ENCODE peak calls at places on chromosomes 16 and 17, in five cellular contexts. Q is cardiac muscle cell; F is effector memory CD4-positive, alpha-beta T cell; D is A549; X is aorta. Y is an unnamed sample.

GRCh38 chr17:39939588-39940419 is 12.3 kb downstream of the LRRC3C start:
- DNase-seq in Q (peak), F (peak), D (peak), X (no peak), Y (no peak)

GRCh38 chr17:82596316-82596715 is 51.9 kb downstream of the WDR45B start:
- DNase-seq in Q (no peak), F (no peak), D (no peak), X (no peak), Y (no peak)

GRCh38 chr17:82647593-82648164 is 565 bp downstream of the WDR45B start:
- DNase-seq in Q (peak), F (peak), D (no peak), X (peak), Y (no peak)

GRCh38 chr17:62627219-62627903 is at the start of gene MRC2:
- DNase-seq in Q (peak), F (no peak), D (peak), X (peak), Y (no peak)

GRCh38 chr17:64984776-64985521 is 65.7 kb upstream of the LRRC37A3 start:
- DNase-seq in Q (peak), F (peak), D (peak), X (no peak), Y (no peak)

GRCh38 chr17:27456681-27457404 is 595 bp downstream of the KSR1 start:
- DNase-seq in Q (no peak), F (no peak), D (no peak), X (peak), Y (peak)

GRCh38 chr17:7912927-7913524 is 3.1 kb downstream of the RNF227 start:
- DNase-seq in Q (peak), F (no peak), D (peak), X (no peak), Y (no peak)

GRCh38 chr16:70770968-70771552 is 29.9 kb downstream of the VAC14 start:
- DNase-seq in Q (peak), F (no peak), D (peak), X (peak), Y (peak)

GRCh38 chr17:69577098-69577497 is 162.6 kb downstream of the MAP2K6 start:
- DNase-seq in Q (no peak), F (no peak), D (no peak), X (no peak), Y (no peak)

GRCh38 chr16:88602091-88602490 is 31.9 kb downstream of the ZC3H18 start:
- DNase-seq in Q (no peak), F (no peak), D (no peak), X (no peak), Y (no peak)

GRCh38 chr17:76000016-76000754 is 470 bp upstream of the CDK3 start:
- DNase-seq in Q (peak), F (no peak), D (peak), X (no peak), Y (no peak)

GRCh38 chr17:49390548-49391324 is 23.9 kb downstream of the PHB1 start:
- DNase-seq in Q (no peak), F (no peak), D (no peak), X (no peak), Y (peak)

GRCh38 chr16:88672776-88673175 is 9.9 kb upstream of the MVD start:
- DNase-seq in Q (no peak), F (no peak), D (peak), X (no peak), Y (no peak)

GRCh38 chr17:36127199-36127881 is 23.7 kb downstream of the CCL4 start:
- DNase-seq in Q (no peak), F (no peak), D (no peak), X (no peak), Y (no peak)

GRCh38 chr17:14373587-14374259 is 72.8 kb downstream of the HS3ST3B1 start:
- DNase-seq in Q (peak), F (no peak), D (peak), X (no peak), Y (no peak)

GRCh38 chr16:76668207-76668725 is 391.1 kb downstream of the CNTNAP4 start:
- DNase-seq in Q (no peak), F (no peak), D (no peak), X (no peak), Y (no peak)

GRCh38 chr17:28216528-28216927 is 102.5 kb upstream of the TMEM97 start:
- DNase-seq in Q (peak), F (no peak), D (peak), X (no peak), Y (no peak)

GRCh38 chr17:34299918-34300600 is 14.5 kb downstream of the CCL11 start:
- DNase-seq in Q (peak), F (no peak), D (no peak), X (no peak), Y (no peak)

GRCh38 chr16:11494029-11494428 is 92.7 kb downstream of the LITAF start:
- DNase-seq in Q (no peak), F (no peak), D (no peak), X (peak), Y (no peak)

GRCh38 chr17:49557204-49558024 is 18.3 kb upstream of the NXPH3 start:
- DNase-seq in Q (peak), F (no peak), D (peak), X (peak), Y (no peak)

GRCh38 chr16:65119905-65120341 is 1.9 kb downstream of the CDH11 start:
- DNase-seq in Q (peak), F (no peak), D (no peak), X (no peak), Y (peak)

GRCh38 chr17:48577946-48578615 is at the start of gene HOXB4:
- DNase-seq in Q (no peak), F (peak), D (no peak), X (peak), Y (no peak)

GRCh38 chr17:40122466-40122943 is 734 bp downstream of the MSL1 start:
- DNase-seq in Q (peak), F (no peak), D (peak), X (peak), Y (no peak)

GRCh38 chr16:67249178-67249759 is 490 bp downstream of the SLC9A5 start:
- DNase-seq in Q (no peak), F (no peak), D (no peak), X (peak), Y (no peak)

GRCh38 chr16:86509759-86510464 is 415 bp upstream of the FOXF1 start:
- DNase-seq in Q (peak), F (no peak), D (no peak), X (peak), Y (no peak)

GRCh38 chr17:47870042-47870441 is 19.1 kb upstream of the SP6 start:
- DNase-seq in Q (no peak), F (no peak), D (no peak), X (no peak), Y (no peak)

GRCh38 chr16:88381820-88382451 is 823 bp upstream of the ZNF469 start:
- DNase-seq in Q (no peak), F (no peak), D (no peak), X (peak), Y (no peak)

GRCh38 chr16:87387942-87388817 is 4.0 kb upstream of the MAP1LC3B start:
- DNase-seq in Q (peak), F (peak), D (peak), X (peak), Y (peak)

GRCh38 chr16:73031155-73031866 is 16.6 kb downstream of the ZFHX3 start:
- DNase-seq in Q (no peak), F (no peak), D (no peak), X (no peak), Y (no peak)

GRCh38 chr16:27436921-27437650 is 35.1 kb downstream of the IL21R start:
- DNase-seq in Q (no peak), F (no peak), D (no peak), X (peak), Y (peak)

GRCh38 chr17:40945414-40945813 is 8.0 kb upstream of the KRT23 start:
- DNase-seq in Q (no peak), F (no peak), D (no peak), X (no peak), Y (no peak)

GRCh38 chr17:67693811-67694210 is 23.9 kb upstream of the NOL11 start:
- DNase-seq in Q (no peak), F (no peak), D (no peak), X (no peak), Y (no peak)

GRCh38 chr16:19479302-19479721 is 42.6 kb downstream of the GDE1 start:
- DNase-seq in Q (no peak), F (no peak), D (no peak), X (no peak), Y (no peak)

GRCh38 chr17:21020622-21021021 is 22.2 kb downstream of the USP22 start:
- DNase-seq in Q (no peak), F (no peak), D (no peak), X (no peak), Y (no peak)
- H3K27ac ChIP-seq in Q (peak), F (no peak), D (no peak), X (no peak), Y (peak)

GRCh38 chr16:49838639-49839461 is 17.1 kb downstream of the ZNF423 start:
- DNase-seq in Q (no peak), F (no peak), D (no peak), X (no peak), Y (no peak)
- H3K4me3 ChIP-seq in Q (peak), F (no peak), D (no peak), X (no peak), Y (no peak)

DNA sequence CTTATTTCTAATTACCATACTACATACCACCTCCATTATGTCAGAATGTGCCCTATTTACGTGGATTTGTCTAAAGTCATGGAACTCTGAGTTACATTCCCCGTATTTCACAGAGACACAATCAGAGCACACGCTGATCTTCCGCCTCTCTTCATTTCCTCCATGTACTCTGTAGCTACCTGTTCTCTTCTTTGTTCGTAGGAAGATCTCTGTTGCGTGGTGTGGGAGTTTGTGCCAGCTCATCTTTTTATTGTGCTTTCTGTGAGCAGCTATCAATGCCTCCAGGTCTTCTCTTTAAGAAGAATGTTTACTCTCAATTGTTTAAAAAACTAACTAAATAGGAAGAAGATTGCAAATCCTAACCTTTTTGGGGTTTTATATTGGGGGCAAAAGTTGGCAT is 26.9 kb downstream of the NLRC5 start:
- DNase-seq in Q (no peak), F (no peak), D (no peak), X (no peak), Y (no peak)
- H3K27ac ChIP-seq in Q (no peak), F (peak), D (no peak), X (no peak), Y (no peak)

GRCh38 chr16:71540-72341 is 690 bp downstream of the RHBDF1 start:
- DNase-seq in Q (peak), F (no peak), D (peak), X (peak), Y (no peak)

GRCh38 chr16:71210-71539 is 1.3 kb downstream of the RHBDF1 start:
- DNase-seq in Q (no peak), F (no peak), D (no peak), X (no peak), Y (no peak)

GRCh38 chr16:67884-68789 is 4.3 kb downstream of the RHBDF1 start:
- DNase-seq in Q (no peak), F (no peak), D (no peak), X (no peak), Y (no peak)

GRCh38 chr16:67183-67791 is 5.1 kb downstream of the RHBDF1 start:
- DNase-seq in Q (no peak), F (no peak), D (no peak), X (no peak), Y (peak)

DNA sequence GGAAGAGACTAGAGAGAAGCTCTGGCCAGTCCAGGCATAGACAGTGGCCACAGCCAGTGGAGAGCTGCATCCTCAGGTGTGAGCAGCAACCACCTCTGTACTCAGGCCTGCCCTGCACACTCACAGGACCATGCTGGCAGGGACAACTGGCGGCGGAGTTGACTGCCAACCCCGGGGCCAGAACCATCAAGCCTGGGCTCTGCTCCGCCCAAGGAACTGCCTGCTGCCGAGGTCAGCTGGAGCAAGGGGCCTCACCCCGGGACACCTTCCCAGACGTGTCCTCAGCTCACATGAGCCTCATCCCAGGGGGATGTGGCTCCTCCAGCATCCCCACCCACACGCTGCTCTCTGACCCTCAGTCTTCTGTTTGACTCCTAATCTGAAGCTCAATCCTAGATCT is 3.2 kb downstream of the RHBDF1 start:
- DNase-seq in Q (no peak), F (no peak), D (no peak), X (no peak), Y (no peak)
- H3K4me3 ChIP-seq in Q (no peak), F (no peak), D (no peak), X (no peak), Y (no peak)

GRCh38 chr17:77325826-77326581 is 185.2 kb downstream of the SEC14L1 start:
- DNase-seq in Q (no peak), F (no peak), D (no peak), X (peak), Y (no peak)

GRCh38 chr17:77324227-77324626 is 183.5 kb downstream of the SEC14L1 start:
- DNase-seq in Q (no peak), F (no peak), D (no peak), X (peak), Y (no peak)

GRCh38 chr17:77327181-77327565 is 186.4 kb downstream of the SEC14L1 start:
- DNase-seq in Q (no peak), F (no peak), D (no peak), X (peak), Y (peak)

GRCh38 chr17:77326636-77327035 is 185.9 kb downstream of the SEC14L1 start:
- DNase-seq in Q (no peak), F (no peak), D (no peak), X (peak), Y (no peak)

DNA sequence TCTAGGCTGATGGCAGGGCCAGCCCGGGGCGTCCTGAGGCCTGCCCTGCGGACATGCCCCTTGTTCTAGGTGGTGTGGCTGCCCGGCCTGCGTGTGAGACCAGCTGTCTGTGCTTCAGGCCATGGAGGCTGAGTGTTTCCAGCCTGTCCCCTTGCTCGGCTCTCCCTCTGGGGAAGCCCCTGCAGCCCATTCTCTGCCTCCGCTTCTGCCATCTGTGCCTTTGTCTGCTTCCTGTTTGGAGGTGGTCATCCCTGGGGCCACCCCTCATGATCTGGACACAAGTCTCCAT is 184.7 kb downstream of the SEC14L1 start:
- DNase-seq in Q (no peak), F (no peak), D (no peak), X (no peak), Y (no peak)
- H3K27ac ChIP-seq in Q (no peak), F (peak), D (peak), X (no peak), Y (no peak)

GRCh38 chr17:38509772-38510423 is 81.6 kb downstream of the ARHGAP23 start:
- DNase-seq in Q (peak), F (no peak), D (no peak), X (no peak), Y (no peak)
- H3K4me3 ChIP-seq in Q (peak), F (peak), D (no peak), X (no peak), Y (peak)

GRCh38 chr17:17739388-17740066 is 58.3 kb downstream of the RAI1 start:
- DNase-seq in Q (peak), F (no peak), D (peak), X (no peak), Y (peak)

GRCh38 chr17:17738901-17739300 is 57.6 kb downstream of the RAI1 start:
- DNase-seq in Q (no peak), F (no peak), D (peak), X (no peak), Y (no peak)

GRCh38 chr17:17741346-17742023 is 60.2 kb downstream of the RAI1 start:
- DNase-seq in Q (no peak), F (no peak), D (no peak), X (no peak), Y (peak)

GRCh38 chr17:17742133-17742621 is 60.9 kb downstream of the RAI1 start:
- DNase-seq in Q (peak), F (no peak), D (no peak), X (no peak), Y (no peak)

DNA sequence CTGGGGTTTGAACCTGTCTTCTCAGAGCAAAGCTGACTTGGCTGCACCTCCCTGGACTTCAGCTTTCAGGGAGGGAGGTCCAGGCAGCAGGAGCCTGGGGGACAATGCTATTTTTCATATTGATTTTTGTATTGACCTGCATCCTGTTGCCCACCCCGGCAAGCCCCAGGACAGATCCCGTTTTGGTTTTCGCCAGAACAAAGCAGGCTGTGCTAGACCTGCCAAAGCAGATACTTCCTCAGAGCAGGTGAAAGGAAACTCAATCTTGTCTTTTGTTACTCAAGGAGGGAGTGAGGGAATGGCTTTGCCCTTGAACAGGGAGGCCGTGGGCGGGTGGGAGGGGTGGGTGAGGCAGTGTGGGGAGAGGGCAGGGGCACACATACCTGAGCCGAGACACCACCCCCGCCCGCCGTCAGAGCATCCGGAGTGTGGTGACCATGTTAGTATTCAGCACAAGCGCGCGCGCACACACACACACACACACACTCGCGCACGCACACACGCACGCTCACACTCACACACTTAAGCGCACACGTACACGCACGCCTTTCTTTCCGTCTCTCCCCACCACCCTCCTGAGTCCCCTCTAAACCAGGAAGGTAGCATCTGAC is 59.5 kb downstream of the RAI1 start:
- DNase-seq in Q (no peak), F (no peak), D (no peak), X (no peak), Y (no peak)
- H3K27ac ChIP-seq in Q (no peak), F (peak), D (peak), X (no peak), Y (peak)

GRCh38 chr17:32489320-32490100 is 2.7 kb downstream of the CDK5R1 start:
- DNase-seq in Q (no peak), F (no peak), D (no peak), X (no peak), Y (no peak)

GRCh38 chr17:32488177-32488542 is 1.4 kb downstream of the CDK5R1 start:
- DNase-seq in Q (no peak), F (no peak), D (no peak), X (no peak), Y (no peak)

GRCh38 chr17:32487460-32488176 is 825 bp downstream of the CDK5R1 start:
- DNase-seq in Q (peak), F (no peak), D (peak), X (no peak), Y (no peak)

GRCh38 chr17:32490101-32490482 is 3.3 kb downstream of the CDK5R1 start:
- DNase-seq in Q (no peak), F (no peak), D (no peak), X (no peak), Y (no peak)

GRCh38 chr17:32488604-32489180 is 1.9 kb downstream of the CDK5R1 start:
- DNase-seq in Q (no peak), F (no peak), D (no peak), X (no peak), Y (no peak)
- H3K4me3 ChIP-seq in Q (no peak), F (peak), D (no peak), X (no peak), Y (peak)